ENCODE peak calls at places on chromosome 13, in eight cellular contexts. R is Panc1, Q is suprapubic skin, P is A549, V is lower lobe of right lung, Y is RWPE1, S is H9, M is fibroblast of lung. J is an unnamed sample.

GRCh38 chr13:108964601-108965000 is 335.2 kb downstream of the MYO16 start:
- DNase-seq in P (no peak), Q (no peak), Y (no peak), V (no peak), S (no peak), R (no peak), M (peak), J (no peak)

GRCh38 chr13:95236774-95237173 is 64.5 kb downstream of the ABCC4 start:
- DNase-seq in S (no peak), V (no peak), P (no peak), M (no peak), R (no peak), Y (no peak), Q (no peak), J (no peak)

GRCh38 chr13:30577381-30577780 is 40.3 kb upstream of the USPL1 start:
- DNase-seq in M (peak), V (no peak), Q (no peak), S (no peak), P (no peak), Y (peak), R (no peak), J (no peak)

GRCh38 chr13:99425485-99426341 is 75.6 kb upstream of the TM9SF2 start:
- DNase-seq in Y (no peak), P (no peak), S (peak), R (no peak), M (no peak), Q (no peak), V (no peak), J (no peak)

GRCh38 chr13:109892101-109892500 is 105.7 kb upstream of the IRS2 start:
- DNase-seq in M (no peak), S (no peak), Q (no peak), V (no peak), Y (no peak), R (no peak), P (no peak), J (no peak)

GRCh38 chr13:112161441-112162301 is 94.7 kb downstream of the SOX1 start:
- DNase-seq in Q (no peak), Y (no peak), S (peak), P (no peak), V (no peak), M (no peak), R (no peak), J (no peak)

GRCh38 chr13:30974350-30974749 is 41.9 kb downstream of the TEX26 start:
- DNase-seq in P (no peak), Y (no peak), V (no peak), R (no peak), Q (no peak), S (no peak), M (no peak), J (no peak)

GRCh38 chr13:102913924-102914628 is 68.2 kb downstream of the ERCC5 start:
- DNase-seq in S (no peak), Y (peak), P (no peak), R (no peak), Q (no peak), M (peak), V (no peak), J (no peak)

GRCh38 chr13:96034662-96035061 is 18.5 kb downstream of the UGGT2 start:
- DNase-seq in P (no peak), R (no peak), M (no peak), Q (no peak), S (no peak), V (peak), Y (no peak), J (no peak)

GRCh38 chr13:28609936-28610335 is 49.0 kb upstream of the POMP start:
- DNase-seq in P (no peak), V (no peak), M (peak), R (no peak), S (no peak), Q (no peak), Y (no peak), J (no peak)

GRCh38 chr13:102944821-102945220 is 99.0 kb downstream of the ERCC5 start:
- DNase-seq in V (no peak), S (no peak), P (no peak), Y (no peak), M (no peak), Q (no peak), R (no peak), J (no peak)

GRCh38 chr13:26463848-26464247 is 93.6 kb upstream of the WASF3 start:
- DNase-seq in Q (no peak), M (no peak), V (no peak), Y (no peak), S (no peak), R (no peak), P (no peak), J (no peak)

GRCh38 chr13:59607780-59608233 is 555.9 kb downstream of the DIAPH3 start:
- DNase-seq in S (no peak), P (no peak), R (no peak), V (no peak), Q (no peak), Y (no peak), M (no peak), J (no peak)
- H3K27ac ChIP-seq in S (no peak), P (no peak), R (no peak), V (no peak), Q (no peak), Y (no peak), M (no peak), J (no peak)

DNA sequence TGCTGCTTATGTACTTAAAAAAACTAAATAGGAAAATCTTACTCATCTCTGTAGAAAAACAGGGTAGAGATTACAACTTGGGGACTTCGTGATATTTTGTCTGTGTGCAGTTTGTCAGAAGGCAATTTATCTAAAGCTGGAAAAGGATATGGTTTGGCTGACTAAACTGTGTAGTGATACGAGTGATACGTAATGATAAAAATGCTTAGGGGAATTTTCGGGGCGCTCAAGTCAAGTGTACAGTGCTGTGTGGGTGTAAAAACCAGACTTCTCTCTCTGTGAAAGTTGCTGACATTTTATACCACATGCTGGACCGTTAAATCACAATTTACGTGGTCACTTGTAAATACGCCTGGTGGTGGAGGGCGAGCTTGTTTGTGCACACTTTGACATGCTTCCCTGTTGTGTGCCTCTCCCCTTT is 221.7 kb downstream of the KCNRG start:
- DNase-seq in S (no peak), Q (no peak), M (peak), P (no peak), V (no peak), R (no peak), Y (no peak), J (no peak)
- H3K27ac ChIP-seq in S (no peak), Q (no peak), M (no peak), P (no peak), V (no peak), R (peak), Y (no peak), J (no peak)

GRCh38 chr13:87666826-87667225 is 4.3 kb upstream of the SLITRK5 start:
- DNase-seq in P (no peak), Q (no peak), R (no peak), M (no peak), V (no peak), S (no peak), Y (no peak), J (no peak)
- H3K27ac ChIP-seq in P (no peak), Q (no peak), R (no peak), M (no peak), V (no peak), S (no peak), Y (no peak), J (no peak)

DNA sequence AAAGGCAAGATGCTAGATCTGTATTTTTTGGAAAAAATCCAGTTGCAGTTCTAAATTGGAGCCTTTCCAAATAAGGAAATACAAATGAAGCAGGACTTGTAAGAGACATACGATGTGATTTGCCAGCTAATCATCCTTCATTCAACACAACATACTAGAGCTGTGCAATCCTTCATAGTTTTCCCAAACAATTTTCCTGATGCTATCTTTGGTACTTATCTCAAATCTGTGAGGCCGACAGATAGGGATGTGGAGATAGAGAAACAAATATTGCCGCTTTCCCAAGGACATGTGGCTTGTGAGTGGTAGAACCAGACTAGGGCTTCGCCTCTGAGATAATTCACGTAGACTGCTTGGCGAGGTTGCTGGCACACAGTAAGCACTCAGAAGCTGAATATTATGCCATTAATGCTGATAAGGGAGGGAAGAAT is 176.6 kb downstream of the LMO7 start:
- DNase-seq in R (no peak), M (peak), V (no peak), S (no peak), P (no peak), Y (no peak), Q (no peak), J (no peak)
- H3K27ac ChIP-seq in R (no peak), M (peak), V (no peak), S (no peak), P (no peak), Y (no peak), Q (no peak), J (peak)

GRCh38 chr13:20472531-20472930 is 53.1 kb downstream of the CRYL1 start:
- DNase-seq in S (no peak), Q (no peak), R (no peak), V (no peak), M (no peak), Y (no peak), P (no peak), J (no peak)
- H3K27ac ChIP-seq in S (no peak), Q (no peak), R (peak), V (no peak), M (no peak), Y (peak), P (peak), J (no peak)

GRCh38 chr13:50222569-50223332 is 207.5 kb downstream of the KCNRG start:
- DNase-seq in P (no peak), Y (peak), R (no peak), M (peak), S (no peak), V (peak), Q (peak), J (peak)
- H3K27ac ChIP-seq in P (no peak), Y (peak), R (peak), M (peak), S (no peak), V (peak), Q (no peak), J (peak)

GRCh38 chr13:114101325-114101821 is 31.1 kb downstream of the RASA3 start:
- DNase-seq in M (peak), S (no peak), Q (peak), Y (no peak), V (peak), R (no peak), P (no peak), J (no peak)

GRCh38 chr13:114101831-114102520 is 30.4 kb downstream of the RASA3 start:
- DNase-seq in Y (no peak), Q (peak), S (no peak), P (no peak), R (no peak), M (peak), V (peak), J (peak)

GRCh38 chr13:114099191-114099590 is 33.2 kb downstream of the RASA3 start:
- DNase-seq in S (peak), P (peak), M (peak), R (no peak), Q (peak), Y (no peak), V (peak), J (peak)

GRCh38 chr13:114099918-114100445 is 32.4 kb downstream of the RASA3 start:
- DNase-seq in M (peak), Y (no peak), R (no peak), V (peak), P (peak), S (peak), Q (peak), J (peak)

GRCh38 chr13:114100446-114101320 is 31.7 kb downstream of the RASA3 start:
- DNase-seq in Q (peak), V (peak), M (peak), S (no peak), R (no peak), P (no peak), Y (no peak), J (no peak)
- H3K27ac ChIP-seq in Q (peak), V (no peak), M (peak), S (no peak), R (peak), P (no peak), Y (peak), J (peak)

J was measured in gastrocnemius medialis.